ENCODE peak calls at places on chromosomes 5 and 9, in four cellular contexts. O is fibroblast of the conjunctiva; M is nucleus accumbens; T is CD8-positive, alpha-beta T cell. Z is an unnamed sample.

GRCh38 chr5:56247596-56247995 is 14.5 kb upstream of the ANKRD55 start:
- DNase-seq in O (peak; percentile 79), M (no peak), T (no peak), Z (no peak)

GRCh38 chr5:61386062-61386800 is 54.2 kb downstream of the ZSWIM6 start:
- DNase-seq in O (no peak), M (no peak), T (no peak), Z (no peak)

GRCh38 chr5:89546658-89547057 is 663.7 kb upstream of the MEF2C start:
- DNase-seq in O (no peak), M (no peak), T (no peak), Z (no peak)

GRCh38 chr9:121975801-121976277 is 117.3 kb downstream of the TTLL11 start:
- DNase-seq in O (no peak), M (no peak), T (no peak), Z (no peak)

GRCh38 chr5:56918054-56918453 is 8.7 kb downstream of the SETD9 start:
- DNase-seq in O (no peak), M (no peak), T (no peak), Z (no peak)

GRCh38 chr9:115668506-115668905 is 485.1 kb upstream of the PAPPA start:
- DNase-seq in O (peak; percentile 56), M (no peak), T (no peak), Z (peak; percentile 30)

GRCh38 chr5:77561965-77562364 is 69.8 kb upstream of the WDR41 start:
- DNase-seq in O (no peak), M (no peak), T (no peak), Z (no peak)

GRCh38 chr5:69285448-69286116 is 47.0 kb downstream of the CCDC125 start:
- DNase-seq in O (no peak), M (no peak), T (no peak), Z (no peak)

GRCh38 chr5:173924899-173925298 is 36.8 kb downstream of the CPEB4 start:
- DNase-seq in O (no peak), M (no peak), T (no peak), Z (no peak)

Z was measured in NCI-H460.